ENCODE peak calls at places on chromosomes 7 and 10, in eight cellular contexts. E is stimulated activated memory B cell treated with anti-CD40 and anti-IgM and Interleukin-4, amounts not matched to agents 10 μg/mL and 1 μg/mL and 100 μg/mL, for 72 hours; Q is A549; A is left lung; Y is T-cell; R is activated CD4-positive, alpha-beta T cell treated with anti-CD3 and anti-CD28 coated beads for 36 hours; T is psoas muscle; C is left cardiac atrium. P is an unnamed sample.

GRCh38 chr7:81127991-81128390 is 209.1 kb upstream of the SEMA3C start:
- ATAC-seq in E (no peak), R (no peak), Y (no peak), T (no peak), C (no peak), Q (no peak), A (no peak), P (no peak)

GRCh38 chr10:92742331-92743228 is 52.8 kb downstream of the HHEX start:
- ATAC-seq in A (peak; percentile 56), T (no peak), C (no peak), E (peak; percentile 97), R (no peak), Y (no peak), Q (no peak), P (no peak)

GRCh38 chr7:35716038-35716803 is 21.3 kb upstream of the HERPUD2 start:
- ATAC-seq in Y (no peak), A (peak; percentile 73), T (peak; percentile 70), C (peak; percentile 81), Q (peak; percentile 57), R (no peak), E (no peak), P (no peak)

GRCh38 chr10:58734116-58734515 is 221.4 kb downstream of the BICC1 start:
- ATAC-seq in C (no peak), E (no peak), R (no peak), T (peak; percentile 53), Y (no peak), A (no peak), Q (peak; percentile 46), P (no peak)

GRCh38 chr7:128136215-128136597 is 104.9 kb upstream of the LEP start:
- ATAC-seq in A (no peak), E (peak; percentile 32), Q (peak; percentile 70), Y (no peak), C (peak; percentile 39), T (peak; percentile 36), R (peak; percentile 10), P (peak; percentile 3)

GRCh38 chr10:80187465-80188409 is 17.6 kb downstream of the ANXA11 start:
- ATAC-seq in R (peak; percentile 80), E (peak; percentile 98), T (no peak), C (peak; percentile 25), Q (no peak), A (peak; percentile 37), Y (peak; percentile 94), P (peak; percentile 89)

GRCh38 chr10:113739031-113739430 is 12.5 kb upstream of the PLEKHS1 start:
- ATAC-seq in A (no peak), R (no peak), Y (no peak), Q (no peak), C (no peak), E (no peak), T (no peak), P (no peak)

GRCh38 chr10:110058215-110058614 is 50.4 kb downstream of the ADD3 start:
- ATAC-seq in Q (no peak), C (no peak), R (peak; percentile 81), E (no peak), Y (peak; percentile 83), A (no peak), T (no peak), P (peak; percentile 84)

GRCh38 chr10:14478639-14479038 is 147.9 kb upstream of the FRMD4A start:
- ATAC-seq in Y (no peak), E (peak; percentile 8), C (peak; percentile 71), Q (peak; percentile 83), A (peak; percentile 73), R (peak; percentile 70), T (no peak), P (no peak)

GRCh38 chr10:130743751-130744191 is 567.8 kb downstream of the TCERG1L start:
- ATAC-seq in R (no peak), Y (no peak), Q (no peak), E (no peak), T (no peak), C (no peak), A (no peak), P (no peak)

GRCh38 chr10:78937800-78938694 is 130.7 kb upstream of the ZMIZ1 start:
- ATAC-seq in Y (no peak), A (no peak), R (peak; percentile 72), E (no peak), C (peak; percentile 31), Q (peak; percentile 68), T (no peak), P (peak; percentile 40)

GRCh38 chr10:88598060-88598459 is 11.5 kb downstream of the LIPJ start:
- ATAC-seq in C (no peak), R (peak; percentile 47), A (no peak), Q (no peak), E (peak; percentile 71), Y (no peak), T (no peak), P (peak; percentile 60)

GRCh38 chr7:7529328-7529727 is 6.3 kb downstream of the COL28A1 start:
- ATAC-seq in E (no peak), A (no peak), C (no peak), Y (no peak), Q (peak; percentile 74), R (no peak), T (no peak), P (no peak)

GRCh38 chr10:18607979-18608378 is 43.4 kb downstream of the NSUN6 start:
- ATAC-seq in Y (no peak), E (no peak), A (no peak), C (peak; percentile 9), T (no peak), Q (peak; percentile 54), R (peak; percentile 33), P (peak; percentile 59)

GRCh38 chr7:74495112-74495880 is 41.6 kb downstream of the GTF2IRD1 start:
- ATAC-seq in Y (no peak), T (peak; percentile 14), R (no peak), A (peak; percentile 50), C (peak; percentile 41), Q (no peak), E (no peak), P (no peak)

GRCh38 chr7:145848691-145849090 is 267.9 kb upstream of the CNTNAP2 start:
- ATAC-seq in R (no peak), C (no peak), T (no peak), Q (peak; percentile 45), Y (no peak), A (no peak), E (peak; percentile 50), P (no peak)

GRCh38 chr7:35248576-35249536 is 5.0 kb downstream of the TBX20 start:
- ATAC-seq in R (no peak), E (no peak), Y (no peak), T (no peak), A (no peak), C (peak; percentile 28), Q (no peak), P (no peak)

GRCh38 chr10:93206652-93207051 is 133.0 kb downstream of the CYP26A1 start:
- ATAC-seq in A (no peak), R (no peak), Y (no peak), Q (peak; percentile 90), C (no peak), T (no peak), E (no peak), P (no peak)

GRCh38 chr7:38825721-38826440 is 83.1 kb downstream of the VPS41 start:
- ATAC-seq in E (no peak), Y (no peak), T (peak; percentile 37), C (peak; percentile 42), Q (no peak), R (no peak), A (no peak), P (no peak)

GRCh38 chr7:117087639-117088396 is 134.5 kb downstream of the ST7 start:
- ATAC-seq in Y (peak; percentile 40), C (no peak), T (no peak), A (no peak), R (no peak), Q (no peak), E (no peak), P (no peak)

GRCh38 chr7:73937014-73937413 is 76.1 kb downstream of the TMEM270 start:
- ATAC-seq in Q (no peak), E (no peak), T (no peak), A (no peak), Y (no peak), C (no peak), R (no peak), P (no peak)

GRCh38 chr10:68559872-68560200 is 301 bp upstream of the TET1 start:
- ATAC-seq in T (no peak), R (peak; percentile 66), Q (peak; percentile 33), Y (peak; percentile 43), E (no peak), C (peak; percentile 15), A (peak; percentile 12), P (peak; percentile 46)

GRCh38 chr10:91043173-91043910 is 122.5 kb upstream of the ANKRD1 start:
- ATAC-seq in A (peak; percentile 41), E (no peak), R (no peak), C (peak; percentile 79), Y (no peak), T (peak; percentile 82), Q (peak; percentile 97), P (no peak)

GRCh38 chr7:82373890-82374289 is 69.7 kb downstream of the CACNA2D1 start:
- ATAC-seq in Y (no peak), T (no peak), A (no peak), R (no peak), E (no peak), Q (no peak), C (peak; percentile 27), P (no peak)

GRCh38 chr10:1187855-1188555 is 131.8 kb downstream of the WDR37 start:
- ATAC-seq in T (no peak), R (no peak), Q (no peak), C (no peak), E (no peak), Y (no peak), A (no peak), P (no peak)

GRCh38 chr7:142945001-142945400 is 5.7 kb downstream of the LLCFC1 start:
- ATAC-seq in Y (no peak), R (no peak), A (no peak), C (no peak), Q (no peak), T (no peak), E (no peak), P (no peak)

GRCh38 chr7:74101061-74101681 is 17.6 kb downstream of the LIMK1 start:
- ATAC-seq in E (peak; percentile 96), A (peak; percentile 8), Q (no peak), C (peak; percentile 60), R (no peak), T (peak; percentile 17), Y (peak; percentile 18), P (no peak)

GRCh38 chr7:142808802-142809583 is 38.2 kb downstream of the PRSS2 start:
- ATAC-seq in T (peak; percentile 52), Y (peak; percentile 80), C (peak; percentile 70), Q (no peak), E (peak; percentile 93), R (peak; percentile 63), A (peak; percentile 64), P (peak; percentile 71)

GRCh38 chr10:79318369-79318768 is 28.9 kb upstream of the PPIF start:
- ATAC-seq in Q (no peak), A (no peak), E (no peak), T (no peak), Y (no peak), C (no peak), R (no peak), P (no peak)

P was measured in activated T-helper 17 cell treated with anti-CD3 and anti-CD28 coated beads, Interleukin-2, amount 50 U/mL, for 72 hours.